ENCODE peak calls at places on chromosomes 2 and 18, in six cellular contexts. L is mesendoderm, T is dorsolateral prefrontal cortex, P is IMR-90, B is HCT116, O is tibial artery. C is an unnamed sample.

GRCh38 chr2:177989029-177989885 is 83.3 kb downstream of the PDE11A start:
- DNase-seq in P (peak), O (no peak), T (no peak), B (no peak), L (no peak), C (peak)

GRCh38 chr2:173681891-173682655 is 283.1 kb downstream of the SP3 start:
- DNase-seq in P (no peak), T (no peak), B (no peak), O (no peak), L (no peak), C (no peak)

GRCh38 chr2:96881349-96882195 is 11.7 kb upstream of the SEMA4C start:
- DNase-seq in T (no peak), B (no peak), P (no peak), O (no peak), L (peak), C (no peak)

GRCh38 chr2:1817256-1818127 is 73.2 kb upstream of the PXDN start:
- DNase-seq in B (peak), O (peak), P (peak), T (peak), L (peak), C (peak)

GRCh38 chr2:27071990-27072830 is 756 bp upstream of the OST4 start:
- DNase-seq in O (peak), B (no peak), T (no peak), P (peak), L (peak), C (peak)

GRCh38 chr2:240157147-240157470 is 16.7 kb upstream of the OTOS start:
- DNase-seq in P (no peak), L (no peak), T (no peak), O (no peak), B (no peak), C (peak)

GRCh38 chr2:127829845-127830246 is 18.9 kb upstream of the WDR33 start:
- DNase-seq in O (no peak), B (no peak), T (no peak), P (no peak), L (peak), C (no peak)

GRCh38 chr2:241753493-241753892 is 19.1 kb downstream of the D2HGDH start:
- DNase-seq in O (no peak), P (no peak), T (no peak), L (no peak), B (no peak), C (peak)

GRCh38 chr18:64799378-64799777 is 650.5 kb upstream of the LINC00305 start:
- DNase-seq in O (no peak), B (no peak), T (no peak), P (no peak), L (no peak), C (no peak)

GRCh38 chr2:43762286-43762685 is 11.6 kb upstream of the DYNC2LI1 start:
- DNase-seq in L (no peak), B (no peak), T (no peak), P (peak), O (no peak), C (no peak)

GRCh38 chr2:73986085-73986680 is 1.5 kb downstream of the TET3 start:
- DNase-seq in P (no peak), T (no peak), L (no peak), B (no peak), O (no peak), C (no peak)

GRCh38 chr18:6876646-6877045 is 147.1 kb downstream of the ARHGAP28 start:
- DNase-seq in B (no peak), T (no peak), P (peak), O (no peak), L (no peak), C (no peak)

GRCh38 chr18:6877288-6877687 is 147.8 kb downstream of the ARHGAP28 start:
- DNase-seq in T (no peak), P (no peak), O (no peak), B (no peak), L (no peak), C (no peak)

GRCh38 chr18:6874316-6874715 is 144.8 kb downstream of the ARHGAP28 start:
- DNase-seq in O (no peak), B (no peak), L (no peak), P (peak), T (no peak), C (no peak)

GRCh38 chr18:6873352-6873751 is 143.8 kb downstream of the ARHGAP28 start:
- DNase-seq in O (no peak), B (no peak), T (no peak), L (no peak), P (no peak), C (no peak)

GRCh38 chr18:6875764-6876163 is 146.2 kb downstream of the ARHGAP28 start:
- DNase-seq in L (no peak), O (no peak), P (no peak), T (no peak), B (no peak), C (no peak)
- H3K27ac ChIP-seq in L (no peak), O (no peak), P (no peak), T (no peak), B (no peak), C (no peak)

DNA sequence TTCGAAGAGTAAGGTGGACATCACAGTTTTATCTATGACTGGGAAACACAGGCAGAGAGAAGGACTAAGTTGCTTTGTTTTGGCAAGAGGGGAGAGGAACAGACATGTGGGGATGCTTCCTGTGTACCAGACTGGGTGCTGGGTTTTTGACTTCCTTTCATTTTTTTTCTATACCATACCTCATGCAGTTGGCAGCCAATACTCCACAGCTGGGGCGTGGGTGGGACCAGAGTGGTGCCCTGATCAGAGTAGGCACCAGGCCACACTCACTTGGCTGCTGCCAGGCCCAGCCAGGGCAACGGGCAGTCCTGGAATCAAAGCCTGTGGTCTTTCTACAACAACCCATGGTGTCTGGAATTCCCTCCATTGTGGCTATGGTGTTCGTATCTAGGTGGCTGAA is 45.2 kb downstream of the SH3RF3 start:
- DNase-seq in T (no peak), O (peak), L (no peak), B (no peak), P (no peak), C (no peak)
- H3K27ac ChIP-seq in T (no peak), O (peak), L (no peak), B (no peak), P (peak), C (peak)

GRCh38 chr2:198324071-198324470 is 519.7 kb downstream of the PLCL1 start:
- DNase-seq in O (no peak), L (no peak), T (no peak), B (no peak), P (no peak), C (no peak)
- H3K27ac ChIP-seq in O (no peak), L (no peak), T (no peak), B (no peak), P (no peak), C (no peak)

GRCh38 chr2:28422903-28423741 is 30.5 kb downstream of the FOSL2 start:
- DNase-seq in O (peak), B (no peak), T (no peak), L (no peak), P (no peak), C (no peak)

GRCh38 chr2:28420717-28421116 is 28.1 kb downstream of the FOSL2 start:
- DNase-seq in T (no peak), O (peak), P (no peak), L (no peak), B (no peak), C (no peak)

GRCh38 chr2:28415715-28416114 is 23.1 kb downstream of the FOSL2 start:
- DNase-seq in B (no peak), T (no peak), O (no peak), L (no peak), P (no peak), C (no peak)

GRCh38 chr2:28419705-28420270 is 27.1 kb downstream of the FOSL2 start:
- DNase-seq in B (no peak), T (no peak), O (peak), P (peak), L (no peak), C (no peak)

DNA sequence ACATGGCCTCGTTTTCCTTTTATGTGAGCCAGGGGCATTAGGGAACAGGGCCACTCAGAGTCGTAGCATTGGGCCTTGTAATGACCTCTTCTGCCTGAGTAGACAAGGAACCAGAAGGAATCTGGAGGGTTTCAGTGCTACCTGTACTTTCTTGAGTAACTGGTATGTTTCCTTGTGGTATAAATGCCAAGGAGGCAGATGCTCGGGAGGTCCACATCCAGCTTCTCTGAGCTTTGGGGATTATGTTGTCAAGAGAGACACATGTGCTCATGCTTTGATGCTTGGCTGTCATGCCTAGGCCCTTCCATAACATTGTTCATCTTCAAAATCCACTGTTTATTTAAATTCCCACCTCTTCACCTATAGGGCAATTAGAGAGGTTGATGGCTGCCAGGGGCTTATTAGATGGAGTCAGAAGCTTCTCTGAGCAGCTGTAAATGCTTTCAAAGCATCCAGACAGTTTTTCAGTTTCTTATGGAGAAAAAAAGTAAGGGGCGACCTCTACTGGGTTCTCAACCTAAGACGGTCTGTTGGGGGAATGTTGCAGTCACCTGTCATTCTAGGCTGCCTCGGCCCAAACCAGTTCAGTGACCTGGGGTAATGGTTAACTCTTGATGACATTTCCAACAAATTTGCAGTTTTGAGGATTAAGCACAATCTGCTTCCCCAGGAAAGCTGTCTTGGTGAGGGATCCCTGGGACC is 26.5 kb downstream of the FOSL2 start:
- DNase-seq in T (no peak), L (peak), P (no peak), B (no peak), O (peak), C (no peak)
- H3K27ac ChIP-seq in T (no peak), L (no peak), P (no peak), B (no peak), O (no peak), C (no peak)

C was measured in osteoblast.